ENCODE peak calls at places on chromosomes 1 and 21, in four cellular contexts. R, B, J and W are unnamed samples.

GRCh38 chr1:5978452-5978851 is 13.8 kb downstream of the NPHP4 start:
- DNase-seq in J (no peak), R (no peak), B (no peak), W (peak)

GRCh38 chr21:34835526-34835925 is 166.7 kb downstream of the CLIC6 start:
- DNase-seq in J (no peak), B (no peak), R (no peak), W (no peak)

GRCh38 chr1:185632659-185633428 is 101.3 kb upstream of the HMCN1 start:
- DNase-seq in R (no peak), J (no peak), B (no peak), W (no peak)

GRCh38 chr1:94020764-94021579 is 100.0 kb downstream of the ABCA4 start:
- DNase-seq in B (no peak), J (no peak), R (no peak), W (no peak)

GRCh38 chr1:205933672-205934618 is 9.3 kb downstream of the SLC26A9 start:
- DNase-seq in B (no peak), J (no peak), R (no peak), W (no peak)

GRCh38 chr1:161018631-161018930 is 2.4 kb downstream of the F11R start:
- DNase-seq in R (no peak), J (no peak), B (no peak), W (no peak)

GRCh38 chr1:91564888-91565700 is 64.4 kb downstream of the CDC7 start:
- DNase-seq in R (no peak), J (no peak), B (no peak), W (no peak)

GRCh38 chr1:61461406-61462384 is 263.2 kb downstream of the TM2D1 start:
- DNase-seq in B (no peak), J (no peak), R (no peak), W (no peak)

GRCh38 chr1:64077281-64077940 is 126.0 kb upstream of the UBE2U start:
- DNase-seq in R (no peak), J (no peak), B (no peak), W (no peak)

GRCh38 chr1:235473808-235474207 is 30.4 kb downstream of the B3GALNT2 start:
- DNase-seq in B (no peak), J (no peak), R (no peak), W (no peak)

GRCh38 chr1:245663841-245664240 is 509.1 kb downstream of the KIF26B start:
- DNase-seq in R (no peak), J (no peak), B (no peak), W (no peak)

GRCh38 chr1:89550995-89551394 is 26.4 kb downstream of the LRRC8B start:
- DNase-seq in B (no peak), R (no peak), J (no peak), W (no peak)

GRCh38 chr21:16058896-16059295 is 329.1 kb downstream of the USP25 start:
- DNase-seq in J (no peak), R (no peak), B (no peak), W (no peak)

GRCh38 chr1:21337010-21337437 is 46.8 kb upstream of the ECE1 start:
- DNase-seq in J (no peak), B (no peak), R (no peak), W (no peak)

GRCh38 chr1:68725353-68725752 is 228.5 kb upstream of the DEPDC1 start:
- DNase-seq in B (peak), R (no peak), J (no peak), W (no peak)

GRCh38 chr1:47894718-47895393 is 102.3 kb downstream of the TRABD2B start:
- DNase-seq in J (peak), R (no peak), B (no peak), W (no peak)

GRCh38 chr1:6287431-6287886 is 26.6 kb upstream of the GPR153 start:
- DNase-seq in B (no peak), R (peak), J (no peak), W (no peak)

GRCh38 chr1:116435806-116436486 is 62.9 kb downstream of the ATP1A1 start:
- DNase-seq in B (no peak), R (no peak), J (no peak), W (no peak)

GRCh38 chr21:46266946-46267345 is 18.5 kb downstream of the MCM3AP start:
- DNase-seq in R (no peak), J (no peak), B (no peak), W (no peak)

GRCh38 chr1:201405484-201405831 is 6.3 kb upstream of the LAD1 start:
- DNase-seq in B (no peak), R (no peak), J (no peak), W (no peak)

GRCh38 chr1:221708987-221709386 is 32.9 kb downstream of the DUSP10 start:
- DNase-seq in R (peak), B (peak), J (no peak), W (no peak)

GRCh38 chr21:44920694-44921604 is at the start of gene ITGB2:
- DNase-seq in R (no peak), B (no peak), J (no peak), W (no peak)

GRCh38 chr1:50808296-50808695 is 151.8 kb downstream of the FAF1 start:
- DNase-seq in R (no peak), B (no peak), J (no peak), W (no peak)

GRCh38 chr1:33391669-33392068 is 39.2 kb downstream of the PHC2 start:
- DNase-seq in B (no peak), R (no peak), J (no peak), W (no peak)

GRCh38 chr21:34912022-34912933 is 136.8 kb downstream of the RUNX1 start:
- DNase-seq in B (no peak), J (no peak), R (no peak), W (no peak)

GRCh38 chr1:95321516-95321915 is 87.5 kb downstream of the RWDD3 start:
- DNase-seq in B (no peak), R (no peak), J (no peak), W (no peak)

GRCh38 chr1:56400526-56400925 is 178.8 kb downstream of the PLPP3 start:
- DNase-seq in B (no peak), R (no peak), J (no peak), W (no peak)

GRCh38 chr1:214548988-214549387 is 2.4 kb downstream of the PTPN14 start:
- DNase-seq in B (no peak), R (no peak), J (no peak), W (no peak)

GRCh38 chr21:33967086-33967571 is 51.5 kb upstream of the ATP5PO start:
- DNase-seq in B (no peak), R (no peak), J (no peak), W (no peak)

GRCh38 chr1:26097696-26098095 is 13.9 kb upstream of the PDIK1L start:
- DNase-seq in R (no peak), J (no peak), B (no peak), W (no peak)

GRCh38 chr1:37764888-37765441 is at the start of gene EPHA10:
- DNase-seq in B (peak), J (no peak), R (peak), W (peak)

GRCh38 chr1:214899908-214900470 is 182.5 kb upstream of the KCNK2 start:
- DNase-seq in J (no peak), B (no peak), R (no peak), W (no peak)

GRCh38 chr1:230094746-230095145 is 27.7 kb downstream of the GALNT2 start:
- DNase-seq in R (no peak), J (no peak), B (no peak), W (no peak)

GRCh38 chr1:185581020-185581419 is 153.2 kb upstream of the HMCN1 start:
- DNase-seq in J (no peak), B (no peak), R (no peak), W (no peak)